ENCODE peak calls at places on chromosomes 13 and 19, in six cellular contexts. One of them, this sample, is unnamed.

GRCh38 chr13:90238433-90238832 is 1109.1 kb upstream of the MIR17HG start:
- DNase-seq in SK-N-SH: no peak
- DNase-seq in H1: no peak
- DNase-seq in GM12878: no peak
- DNase-seq in HL-60: peak
- DNase-seq in K562: no peak
- DNase-seq in this sample: no peak

GRCh38 chr13:110265682-110266430 is 41.1 kb downstream of the COL4A1 start:
- DNase-seq in H1: peak
- DNase-seq in GM12878: no peak
- DNase-seq in K562: no peak
- DNase-seq in HL-60: no peak
- DNase-seq in SK-N-SH: peak
- DNase-seq in this sample: no peak

GRCh38 chr13:41019578-41020347 is 647 bp upstream of the ELF1 start:
- DNase-seq in K562: no peak
- DNase-seq in HL-60: no peak
- DNase-seq in GM12878: no peak
- DNase-seq in H1: no peak
- DNase-seq in SK-N-SH: peak
- DNase-seq in this sample: peak

GRCh38 chr19:33261511-33262192 is 36.0 kb upstream of the SLC7A10 start:
- DNase-seq in GM12878: no peak
- DNase-seq in H1: no peak
- DNase-seq in SK-N-SH: peak
- DNase-seq in HL-60: peak
- DNase-seq in K562: no peak
- DNase-seq in this sample: no peak

GRCh38 chr13:41514853-41515395 is 57.6 kb downstream of the RGCC start:
- DNase-seq in H1: no peak
- DNase-seq in HL-60: no peak
- DNase-seq in K562: no peak
- DNase-seq in GM12878: no peak
- DNase-seq in SK-N-SH: no peak
- DNase-seq in this sample: no peak

GRCh38 chr19:6060600-6061391 is 49.5 kb downstream of the RFX2 start:
- DNase-seq in SK-N-SH: peak
- DNase-seq in K562: peak
- DNase-seq in GM12878: no peak
- DNase-seq in H1: no peak
- DNase-seq in HL-60: no peak
- DNase-seq in this sample: no peak

GRCh38 chr19:52297601-52298358 is 811 bp downstream of the ZNF480 start:
- DNase-seq in H1: no peak
- DNase-seq in GM12878: no peak
- DNase-seq in K562: no peak
- DNase-seq in SK-N-SH: peak
- DNase-seq in HL-60: no peak
- DNase-seq in this sample: no peak

GRCh38 chr13:93309886-93310520 is 83.4 kb downstream of the GPC6 start:
- DNase-seq in HL-60: no peak
- DNase-seq in SK-N-SH: no peak
- DNase-seq in K562: no peak
- DNase-seq in H1: no peak
- DNase-seq in GM12878: no peak
- DNase-seq in this sample: peak

GRCh38 chr13:64551755-64552154 is 2678.4 kb downstream of the PCDH9 start:
- DNase-seq in GM12878: no peak
- DNase-seq in K562: no peak
- DNase-seq in H1: no peak
- DNase-seq in HL-60: no peak
- DNase-seq in SK-N-SH: no peak
- DNase-seq in this sample: no peak

DNA sequence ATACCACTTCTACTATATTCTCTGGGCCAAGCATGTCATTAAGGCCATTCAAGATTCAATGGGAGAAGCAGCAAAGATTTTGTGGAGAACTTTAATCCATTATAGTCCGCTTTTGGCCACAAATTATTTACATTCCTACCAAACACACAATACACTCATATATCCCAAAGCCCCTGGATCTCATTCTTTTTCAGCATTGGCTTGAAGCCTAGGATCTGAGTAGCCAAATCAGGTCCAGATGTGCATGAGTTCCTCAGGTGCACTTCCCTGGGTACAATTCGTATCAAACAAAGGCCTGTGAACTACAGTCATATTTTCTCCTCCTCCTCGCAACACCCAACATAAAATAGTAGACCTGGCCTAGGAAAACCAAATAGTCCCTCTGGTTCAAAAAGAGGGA is 203.5 kb downstream of the NDFIP2 start:
- DNase-seq in H1: no peak
- DNase-seq in SK-N-SH: no peak
- DNase-seq in GM12878: no peak
- DNase-seq in HL-60: no peak
- DNase-seq in K562: no peak
- DNase-seq in this sample: no peak
- TF ChIP-seq GABPA in H1: no peak
- TF ChIP-seq GABPA in SK-N-SH: no peak
- TF ChIP-seq GABPA in GM12878: no peak
- TF ChIP-seq GABPA in HL-60: no peak
- TF ChIP-seq GABPA in K562: no peak
- TF ChIP-seq GABPA in this sample: no peak

DNA sequence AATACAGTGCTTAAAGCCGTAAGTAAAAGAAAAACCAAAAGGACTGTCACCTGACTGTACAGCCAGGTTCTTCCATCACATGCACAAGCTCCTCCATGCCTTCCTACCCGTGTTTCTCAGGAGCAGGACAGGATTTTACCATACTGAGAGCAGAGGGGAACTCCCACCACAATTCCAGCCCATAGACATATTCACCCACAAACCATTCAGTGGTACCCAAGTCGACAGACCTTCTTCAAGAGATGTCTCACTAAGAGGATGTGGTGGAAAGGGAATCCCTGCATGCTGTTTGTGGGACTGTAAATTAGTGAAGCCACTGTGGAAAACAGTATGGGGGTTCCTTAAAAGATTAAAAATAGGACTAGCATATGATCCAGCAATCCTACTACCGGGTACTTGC is 66.9 kb upstream of the DOCK9 start:
- DNase-seq in H1: no peak
- DNase-seq in HL-60: no peak
- DNase-seq in K562: no peak
- DNase-seq in GM12878: no peak
- DNase-seq in SK-N-SH: no peak
- DNase-seq in this sample: no peak
- TF ChIP-seq GABPA in H1: no peak
- TF ChIP-seq GABPA in HL-60: no peak
- TF ChIP-seq GABPA in K562: no peak
- TF ChIP-seq GABPA in GM12878: no peak
- TF ChIP-seq GABPA in SK-N-SH: no peak
- TF ChIP-seq GABPA in this sample: no peak

DNA sequence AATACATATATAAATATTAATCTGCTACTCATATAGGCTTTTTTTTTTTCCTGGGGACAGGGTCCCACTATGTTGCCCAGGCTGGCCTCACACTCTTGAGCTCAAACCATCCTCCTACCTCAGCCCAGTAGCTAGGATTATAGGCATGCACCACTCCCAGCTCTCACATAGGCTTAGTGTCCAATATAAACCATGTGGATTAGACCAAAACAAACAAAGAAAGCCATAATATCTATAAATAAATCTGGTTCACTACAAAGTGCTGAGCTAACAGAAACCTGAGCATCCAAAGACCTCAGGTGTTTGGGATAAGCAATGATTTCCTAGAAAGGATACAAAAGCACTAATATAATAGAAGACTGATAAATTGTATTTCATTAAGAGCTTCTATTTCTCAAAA is 26.0 kb downstream of the TBC1D4 start:
- DNase-seq in H1: no peak
- DNase-seq in K562: no peak
- DNase-seq in SK-N-SH: no peak
- DNase-seq in GM12878: no peak
- DNase-seq in HL-60: no peak
- DNase-seq in this sample: no peak
- TF ChIP-seq GABPA in H1: no peak
- TF ChIP-seq GABPA in K562: no peak
- TF ChIP-seq GABPA in SK-N-SH: no peak
- TF ChIP-seq GABPA in GM12878: no peak
- TF ChIP-seq GABPA in HL-60: no peak
- TF ChIP-seq GABPA in this sample: no peak

DNA sequence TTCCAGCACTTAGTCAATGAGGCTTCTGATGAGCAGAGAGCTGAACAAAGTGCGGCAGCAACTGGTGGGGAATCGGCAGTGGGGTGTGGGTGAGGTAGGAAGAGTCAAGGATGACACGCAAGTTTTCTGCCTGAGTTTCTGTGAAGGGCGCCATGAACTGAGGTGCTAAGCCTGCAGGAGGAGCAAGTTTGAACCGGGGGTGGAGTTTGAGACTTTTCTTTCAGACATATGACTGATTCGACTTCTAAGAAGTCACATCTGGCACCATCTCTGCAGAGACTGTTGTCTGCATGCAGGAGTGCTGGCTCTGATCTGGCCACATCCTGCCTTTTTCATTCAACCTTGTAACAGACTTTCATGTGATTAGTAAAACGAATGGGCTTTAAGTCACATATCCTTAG is 14.8 kb upstream of the GPI start:
- DNase-seq in SK-N-SH: no peak
- DNase-seq in HL-60: no peak
- DNase-seq in H1: no peak
- DNase-seq in GM12878: no peak
- DNase-seq in K562: no peak
- DNase-seq in this sample: no peak
- TF ChIP-seq GABPA in SK-N-SH: no peak
- TF ChIP-seq GABPA in HL-60: no peak
- TF ChIP-seq GABPA in H1: no peak
- TF ChIP-seq GABPA in GM12878: no peak
- TF ChIP-seq GABPA in K562: no peak
- TF ChIP-seq GABPA in this sample: no peak

GRCh38 chr19:35874392-35874930 is 6.1 kb downstream of the APLP1 start:
- DNase-seq in HL-60: no peak
- DNase-seq in K562: no peak
- DNase-seq in H1: no peak
- DNase-seq in SK-N-SH: no peak
- DNase-seq in GM12878: no peak
- DNase-seq in this sample: no peak
- TF ChIP-seq GABPA in HL-60: no peak
- TF ChIP-seq GABPA in K562: no peak
- TF ChIP-seq GABPA in H1: no peak
- TF ChIP-seq GABPA in SK-N-SH: no peak
- TF ChIP-seq GABPA in GM12878: no peak
- TF ChIP-seq GABPA in this sample: no peak

GRCh38 chr13:46666727-46667456 is 113.9 kb downstream of the LRCH1 start:
- DNase-seq in GM12878: no peak
- DNase-seq in K562: no peak
- DNase-seq in SK-N-SH: no peak
- DNase-seq in HL-60: no peak
- DNase-seq in H1: peak
- DNase-seq in this sample: no peak
- TF ChIP-seq GABPA in GM12878: no peak
- TF ChIP-seq GABPA in K562: no peak
- TF ChIP-seq GABPA in SK-N-SH: no peak
- TF ChIP-seq GABPA in HL-60: no peak
- TF ChIP-seq GABPA in H1: no peak
- TF ChIP-seq GABPA in this sample: no peak

GRCh38 chr19:1265611-1266115 is 3.5 kb upstream of the CIRBP start:
- DNase-seq in H1: no peak
- DNase-seq in K562: no peak
- DNase-seq in GM12878: no peak
- DNase-seq in HL-60: peak
- DNase-seq in SK-N-SH: no peak
- DNase-seq in this sample: no peak
- TF ChIP-seq GABPA in H1: no peak
- TF ChIP-seq GABPA in K562: no peak
- TF ChIP-seq GABPA in GM12878: no peak
- TF ChIP-seq GABPA in HL-60: no peak
- TF ChIP-seq GABPA in SK-N-SH: no peak
- TF ChIP-seq GABPA in this sample: no peak

This sample was measured in HepG2.